ENCODE peak calls at places on chromosome 1, in six cellular contexts. L is mesendoderm, W is IMR-90, N is mesenchymal stem cell, J is neuronal stem cell, T is H9. U is an unnamed sample.

GRCh38 chr1:185813401-185813979 is 79.3 kb downstream of the HMCN1 start:
- DNase-seq in L (peak), W (peak), N (peak), J (peak), T (no peak), U (no peak)

GRCh38 chr1:188237573-188238353 is 1409.0 kb downstream of the PLA2G4A start:
- DNase-seq in L (no peak), W (peak), N (no peak), J (no peak), T (no peak), U (no peak)

GRCh38 chr1:111154021-111154999 is 14.3 kb downstream of the CEPT1 start:
- DNase-seq in L (no peak), W (no peak), N (no peak), J (no peak), T (no peak), U (no peak)

GRCh38 chr1:5725855-5726585 is 266.2 kb downstream of the NPHP4 start:
- DNase-seq in L (no peak), W (no peak), N (no peak), J (no peak), T (no peak), U (no peak)

GRCh38 chr1:152197361-152197941 is 26.5 kb downstream of the HRNR start:
- DNase-seq in L (no peak), W (no peak), N (no peak), J (no peak), T (no peak), U (no peak)

GRCh38 chr1:165531021-165531420 is 12.8 kb upstream of the LRRC52 start:
- DNase-seq in L (no peak), W (no peak), N (no peak), J (no peak), T (no peak), U (no peak)

GRCh38 chr1:86779308-86780191 is 75.2 kb downstream of the SH3GLB1 start:
- DNase-seq in L (peak), W (peak), N (peak), J (no peak), T (no peak), U (no peak)

GRCh38 chr1:225469051-225469450 is 41.2 kb upstream of the LBR start:
- DNase-seq in L (no peak), W (no peak), N (no peak), J (no peak), T (peak), U (no peak)

GRCh38 chr1:9038881-9039760 is 12.9 kb upstream of the SLC2A7 start:
- DNase-seq in L (no peak), W (no peak), N (no peak), J (no peak), T (peak), U (no peak)

GRCh38 chr1:240980342-240980741 is 368.4 kb upstream of the GREM2 start:
- DNase-seq in L (no peak), W (no peak), N (no peak), J (no peak), T (no peak), U (no peak)

GRCh38 chr1:53511933-53512806 is 53.0 kb downstream of the DMRTB1 start:
- DNase-seq in L (no peak), W (peak), N (no peak), J (no peak), T (no peak), U (no peak)

GRCh38 chr1:56495538-56495937 is 83.8 kb downstream of the PLPP3 start:
- DNase-seq in L (no peak), W (no peak), N (no peak), J (no peak), T (no peak), U (no peak)

GRCh38 chr1:156808186-156809030 is 8.2 kb downstream of the SH2D2A start:
- DNase-seq in L (no peak), W (no peak), N (no peak), J (no peak), T (no peak), U (no peak)

GRCh38 chr1:32336963-32337675 is 1.1 kb upstream of the MARCKSL1 start:
- DNase-seq in L (no peak), W (peak), N (peak), J (no peak), T (no peak), U (no peak)

GRCh38 chr1:61980561-61980960 is 214.1 kb upstream of the L1TD1 start:
- DNase-seq in L (peak), W (no peak), N (peak), J (no peak), T (peak), U (no peak)

GRCh38 chr1:44642255-44642654 is 32.0 kb downstream of the TMEM53 start:
- DNase-seq in L (no peak), W (no peak), N (no peak), J (no peak), T (no peak), U (no peak)

GRCh38 chr1:44637590-44638411 is 36.5 kb downstream of the TMEM53 start:
- DNase-seq in L (no peak), W (no peak), N (no peak), J (peak), T (no peak), U (no peak)

GRCh38 chr1:44641126-44642102 is 32.9 kb downstream of the TMEM53 start:
- DNase-seq in L (no peak), W (no peak), N (no peak), J (no peak), T (no peak), U (no peak)

GRCh38 chr1:44642925-44643324 is 31.4 kb downstream of the TMEM53 start:
- DNase-seq in L (no peak), W (no peak), N (no peak), J (no peak), T (no peak), U (no peak)

GRCh38 chr1:44640178-44640865 is 34.0 kb downstream of the TMEM53 start:
- DNase-seq in L (no peak), W (no peak), N (no peak), J (no peak), T (no peak), U (no peak)
- H2BK15ac ChIP-seq in L (no peak), W (no peak), N (no peak), J (no peak), T (no peak), U (no peak)

GRCh38 chr1:181127898-181128453 is 39.5 kb downstream of the IER5 start:
- DNase-seq in L (no peak), W (peak), N (peak), J (no peak), T (no peak), U (no peak)

GRCh38 chr1:181131255-181131901 is 42.9 kb downstream of the IER5 start:
- DNase-seq in L (no peak), W (no peak), N (no peak), J (no peak), T (no peak), U (no peak)

GRCh38 chr1:181129771-181130606 is 41.5 kb downstream of the IER5 start:
- DNase-seq in L (peak), W (no peak), N (no peak), J (no peak), T (no peak), U (no peak)

GRCh38 chr1:181126871-181127587 is 38.5 kb downstream of the IER5 start:
- DNase-seq in L (no peak), W (no peak), N (no peak), J (no peak), T (no peak), U (no peak)

DNA sequence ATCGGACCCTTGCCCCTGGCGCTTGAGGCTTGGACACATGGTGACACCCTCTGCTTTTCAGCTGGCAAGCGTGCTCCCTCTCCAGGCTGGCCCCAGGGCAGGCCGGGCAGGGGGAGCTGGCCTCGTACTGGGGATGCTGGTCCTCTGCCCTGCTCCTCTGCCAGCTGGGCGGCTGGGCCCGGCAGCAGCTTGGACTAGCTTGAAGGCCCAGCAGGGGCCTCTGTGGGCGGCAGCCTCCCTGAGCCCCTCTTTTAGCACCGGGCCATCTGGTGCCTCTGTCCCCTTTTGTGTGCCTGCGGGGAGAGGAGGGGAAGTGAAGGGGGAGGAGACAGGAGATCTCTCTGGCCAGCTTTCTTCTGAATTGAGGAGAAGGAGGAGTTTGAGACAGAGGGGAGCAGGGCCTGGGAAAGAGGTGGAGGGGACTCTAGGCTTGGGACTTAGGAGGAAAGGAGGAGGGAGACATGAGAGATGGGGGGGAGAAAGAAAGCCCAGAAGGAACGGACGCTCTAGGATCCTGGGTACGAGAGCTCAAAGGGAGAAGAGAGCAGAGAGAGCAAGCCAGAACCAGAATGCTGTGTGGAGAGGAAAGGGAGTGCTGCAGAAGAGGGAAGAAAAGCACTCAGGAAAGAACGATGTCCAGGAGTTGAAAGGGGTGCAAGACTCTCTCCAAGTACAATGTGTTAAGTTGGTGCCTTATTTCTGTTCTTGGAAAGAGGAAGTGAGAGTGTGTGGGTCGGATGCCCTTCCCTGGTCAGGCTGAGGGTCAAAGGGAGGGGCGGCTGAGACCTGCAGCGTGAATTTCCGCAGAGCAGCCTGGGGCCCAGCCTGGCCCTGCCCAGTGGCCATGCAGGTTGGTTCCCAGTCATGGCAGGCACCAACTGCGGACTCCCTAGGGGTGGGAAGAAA is 40.3 kb downstream of the IER5 start:
- DNase-seq in L (no peak), W (no peak), N (peak), J (peak), T (peak), U (peak)
- H2AK5ac ChIP-seq in L (peak), W (peak), N (peak), J (peak), T (no peak), U (peak)

GRCh38 chr1:21559788-21560567 is 50.8 kb downstream of the ALPL start:
- DNase-seq in L (no peak), W (no peak), N (no peak), J (no peak), T (no peak), U (no peak)
- H2BK15ac ChIP-seq in L (no peak), W (no peak), N (no peak), J (no peak), T (no peak), U (no peak)

DNA sequence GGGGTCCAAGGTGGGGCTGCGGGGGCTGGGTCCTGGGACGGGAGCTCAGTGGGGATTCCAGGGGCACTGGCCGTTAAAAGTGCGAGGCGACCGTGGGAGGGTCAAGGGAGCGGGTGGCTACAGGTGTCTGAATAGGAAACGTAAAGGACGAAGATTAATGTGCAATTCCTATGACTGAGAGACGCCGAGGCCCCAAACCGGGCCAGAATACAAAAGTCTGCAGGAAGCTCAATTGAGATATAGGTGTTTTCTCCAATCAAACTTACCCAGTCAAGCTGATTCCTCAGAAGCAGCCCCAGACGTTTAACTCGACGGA is at the start of gene PAFAH2:
- DNase-seq in L (no peak), W (no peak), N (no peak), J (no peak), T (peak), U (no peak)
- H2AK5ac ChIP-seq in L (no peak), W (peak), N (peak), J (peak), T (no peak), U (no peak)